ENCODE peak calls at places on chromosomes 3 and 15, in seven cellular contexts. O is ureter; C is stimulated activated effector memory CD8-positive, alpha-beta T cell treated with anti-CD3 and anti-CD28 coated beads, Interleukin-12 subunit alpha, Interleukin-12 subunit beta, amount 100 ng/mL, for 72 hours; G is WTC11; Z is EH; I is GM19239; F is GDM1. T is an unnamed sample.

GRCh38 chr3:129654126-129654525 is 47.6 kb upstream of the PLXND1 start:
- DNase-seq in O (no peak), C (no peak), G (no peak), Z (peak), I (no peak), F (no peak), T (no peak)

GRCh38 chr15:34790121-34790520 is 5.2 kb downstream of the ACTC1 start:
- DNase-seq in O (no peak), C (no peak), G (no peak), Z (no peak), I (no peak), F (no peak), T (no peak)

GRCh38 chr3:64686446-64686908 is 1.3 kb downstream of the ADAMTS9 start:
- DNase-seq in O (peak), C (no peak), G (peak), Z (peak), I (no peak), F (no peak), T (peak)

GRCh38 chr15:63991706-63992105 is 54.6 kb downstream of the DAPK2 start:
- DNase-seq in O (no peak), C (no peak), G (no peak), Z (peak), I (no peak), F (no peak), T (no peak)

GRCh38 chr15:68386587-68387287 is 45.2 kb downstream of the ITGA11 start:
- DNase-seq in O (peak), C (no peak), G (no peak), Z (no peak), I (no peak), F (no peak), T (no peak)

GRCh38 chr3:133295199-133295901 is 104.5 kb upstream of the BFSP2 start:
- DNase-seq in O (no peak), C (no peak), G (no peak), Z (peak), I (no peak), F (no peak), T (peak)

GRCh38 chr3:30443756-30444673 is 162.4 kb upstream of the TGFBR2 start:
- DNase-seq in O (no peak), C (no peak), G (no peak), Z (peak), I (no peak), F (no peak), T (no peak)

GRCh38 chr15:97929456-97930229 is 30.9 kb upstream of the ARRDC4 start:
- DNase-seq in O (no peak), C (no peak), G (no peak), Z (no peak), I (no peak), F (no peak), T (no peak)

GRCh38 chr3:127422663-127423375 is 135.0 kb upstream of the PRR20G start:
- DNase-seq in O (peak), C (no peak), G (no peak), Z (no peak), I (no peak), F (no peak), T (no peak)

GRCh38 chr3:182412066-182412465 is 381.2 kb upstream of the ATP11B start:
- DNase-seq in O (no peak), C (no peak), G (no peak), Z (no peak), I (no peak), F (no peak), T (no peak)

GRCh38 chr15:41746802-41747201 is 27.5 kb upstream of the MAPKBP1 start:
- DNase-seq in O (no peak), C (no peak), G (no peak), Z (peak), I (no peak), F (no peak), T (no peak)

GRCh38 chr15:43518073-43518761 is 809 bp downstream of the MAP1A start:
- DNase-seq in O (no peak), C (no peak), G (peak), Z (peak), I (no peak), F (peak), T (no peak)

GRCh38 chr3:122021811-122022401 is at the start of gene ILDR1:
- DNase-seq in O (peak), C (no peak), G (peak), Z (no peak), I (no peak), F (no peak), T (peak)

GRCh38 chr3:133452603-133453313 is 52.9 kb downstream of the BFSP2 start:
- DNase-seq in O (no peak), C (no peak), G (no peak), Z (peak), I (no peak), F (no peak), T (no peak)

GRCh38 chr3:66472313-66473134 is 28.3 kb downstream of the LRIG1 start:
- DNase-seq in O (no peak), C (peak), G (no peak), Z (peak), I (no peak), F (no peak), T (peak)

GRCh38 chr3:128786434-128787020 is 60.5 kb downstream of the RAB7A start:
- DNase-seq in O (no peak), C (no peak), G (no peak), Z (peak), I (no peak), F (no peak), T (no peak)

GRCh38 chr3:25433106-25433505 is 5.0 kb downstream of the RARB start:
- DNase-seq in O (no peak), C (no peak), G (no peak), Z (no peak), I (no peak), F (no peak), T (no peak)

GRCh38 chr15:57634290-57634689 is 42.6 kb downstream of the MYZAP start:
- DNase-seq in O (no peak), C (no peak), G (no peak), Z (peak), I (no peak), F (no peak), T (no peak)

T was measured in GM06990.